ENCODE peak calls at places on chromosome 22, in eight cellular contexts. G is foreskin fibroblast; W is CD4-positive, alpha-beta T cell; P is PC-9; Z is dorsolateral prefrontal cortex; U is RWPE1; C is AG04450; X is WTC11. R is an unnamed sample.

GRCh38 chr22:39936523-39937145 is 23.6 kb upstream of the TMA7B start:
- DNase-seq in X (no peak), C (no peak), Z (no peak), G (no peak), W (no peak), P (no peak), U (no peak), R (peak; percentile 19)

GRCh38 chr22:34587357-34588356 is 478.3 kb upstream of the ISX start:
- DNase-seq in U (no peak), W (no peak), G (no peak), P (peak; percentile 14), X (no peak), Z (no peak), C (no peak), R (no peak)

GRCh38 chr22:35561796-35562526 is 21.3 kb downstream of the RASD2 start:
- DNase-seq in X (peak; percentile 43), C (peak; percentile 38), W (no peak), P (peak; percentile 55), U (peak; percentile 59), G (peak; percentile 12), Z (no peak), R (peak; percentile 44)

GRCh38 chr22:35910013-35910860 is 118.4 kb downstream of the RBFOX2 start:
- DNase-seq in U (no peak), W (no peak), X (no peak), P (no peak), G (no peak), C (no peak), Z (no peak), R (no peak)

GRCh38 chr22:24505337-24505736 is 10.2 kb downstream of the UPB1 start:
- DNase-seq in X (no peak), P (no peak), W (no peak), U (no peak), Z (no peak), C (no peak), G (no peak), R (no peak)

GRCh38 chr22:24323233-24323632 is 52.6 kb downstream of the SPECC1L start:
- DNase-seq in Z (no peak), U (no peak), W (no peak), X (no peak), P (no peak), C (no peak), G (no peak), R (no peak)

GRCh38 chr22:47154621-47155081 is 392.2 kb downstream of the TBC1D22A start:
- DNase-seq in G (peak; percentile 59), Z (peak; percentile 67), C (peak; percentile 38), P (no peak), X (no peak), U (peak; percentile 30), W (no peak), R (no peak)

GRCh38 chr22:41772645-41773044 is 27.8 kb upstream of the CCDC134 start:
- DNase-seq in X (no peak), U (peak; percentile 56), P (peak; percentile 26), G (no peak), W (no peak), Z (no peak), C (no peak), R (no peak)

GRCh38 chr22:37225481-37225880 is 13.2 kb upstream of the SSTR3 start:
- DNase-seq in G (no peak), P (no peak), W (no peak), C (no peak), X (no peak), Z (no peak), U (no peak), R (peak; percentile 55)

GRCh38 chr22:34055525-34056200 is 135.4 kb upstream of the LARGE1 start:
- DNase-seq in U (no peak), G (no peak), P (no peak), X (peak; percentile 70), Z (no peak), W (no peak), C (no peak), R (peak; percentile 8)

GRCh38 chr22:46596819-46597218 is 23.4 kb upstream of the GRAMD4 start:
- DNase-seq in P (peak; percentile 89), W (no peak), C (no peak), G (no peak), Z (no peak), U (peak; percentile 74), X (peak; percentile 49), R (no peak)

GRCh38 chr22:30423296-30423958 is 2.1 kb upstream of the MTFP1 start:
- DNase-seq in W (no peak), Z (peak; percentile 58), C (no peak), P (no peak), G (no peak), U (peak; percentile 34), X (peak; percentile 76), R (peak; percentile 80)
- TF ChIP-seq CTCF in W (no peak), Z (no peak), C (peak; percentile 17), P (no peak), G (no peak), U (no peak), X (no peak), R (no peak)

DNA sequence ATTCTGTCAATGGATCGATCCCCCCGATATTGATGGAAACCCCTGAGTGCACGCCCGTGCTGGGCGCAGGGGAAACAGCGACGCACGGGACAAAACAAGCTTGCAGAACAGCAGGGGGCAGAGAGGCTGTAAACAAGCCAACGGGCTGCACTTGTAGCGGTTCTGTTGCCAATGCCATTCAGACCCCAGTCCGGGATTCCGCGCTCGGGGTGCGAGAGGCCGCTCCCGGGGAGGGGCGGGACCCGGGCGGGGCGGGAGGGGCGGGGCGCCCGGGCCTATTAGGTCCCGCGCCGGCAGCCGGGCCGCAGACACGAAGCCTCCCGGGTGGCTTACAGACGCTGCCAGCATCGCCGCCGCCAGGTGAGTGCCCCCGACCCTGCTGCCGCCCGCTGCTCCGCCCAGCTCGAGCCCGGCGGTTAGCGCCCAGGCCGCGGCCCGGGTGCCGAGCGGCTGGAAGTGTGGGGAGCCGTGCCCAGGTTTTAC is at the start of gene BIK:
- DNase-seq in U (peak; percentile 19), W (peak; percentile 54), C (no peak), Z (no peak), P (peak; percentile 28), X (peak; percentile 74), G (no peak), R (peak; percentile 44)
- TF ChIP-seq CTCF in U (no peak), W (peak; percentile 26), C (peak; percentile 37), Z (no peak), P (peak; percentile 22), X (no peak), G (peak; percentile 12), R (no peak)

DNA sequence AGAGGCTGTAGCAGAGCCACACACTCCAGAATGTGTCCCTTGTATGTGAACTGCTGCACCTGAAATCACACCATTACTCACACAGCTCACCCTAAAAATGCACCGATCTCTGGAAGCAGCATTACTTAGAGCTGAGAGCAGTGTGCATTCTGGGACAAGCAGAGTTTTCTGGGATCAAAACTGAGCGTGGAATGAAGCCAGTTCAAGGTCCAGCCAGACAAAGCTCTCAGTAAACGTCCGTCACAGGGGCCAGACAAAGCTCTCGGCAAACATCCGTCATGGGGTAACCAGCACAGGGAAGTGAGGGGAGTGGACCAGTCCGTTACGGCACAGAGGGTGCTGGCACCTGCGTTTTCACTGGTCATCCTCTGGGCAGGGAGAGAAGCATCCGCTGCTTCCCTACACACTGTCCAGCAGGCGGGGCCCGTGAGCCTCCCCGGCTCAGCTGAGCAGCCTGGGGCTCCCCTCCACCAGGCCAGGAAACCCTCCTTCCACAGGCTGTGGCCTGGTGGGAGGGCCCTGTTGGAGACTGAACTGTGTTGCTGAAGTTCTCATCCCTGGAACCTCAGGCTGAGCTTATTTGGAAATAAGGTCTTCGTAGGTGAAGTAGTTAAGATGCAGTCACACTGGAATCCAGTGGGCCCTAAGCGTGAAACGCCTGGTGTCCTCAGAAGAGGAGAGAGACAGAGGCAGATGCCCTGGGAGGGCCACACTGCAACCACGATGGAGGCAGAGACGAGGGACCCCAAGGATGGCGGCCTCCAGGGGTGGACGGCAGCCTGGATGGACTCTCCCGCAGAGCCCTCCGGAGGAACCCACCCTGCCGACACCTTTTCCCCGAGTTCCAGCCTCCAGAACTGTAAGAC is 883.9 kb downstream of the BRD1 start:
- DNase-seq in C (no peak), U (no peak), W (peak; percentile 21), Z (peak; percentile 60), X (peak; percentile 38), G (no peak), P (peak; percentile 11), R (peak; percentile 17)
- TF ChIP-seq CTCF in C (no peak), U (no peak), W (no peak), Z (peak; percentile 72), X (no peak), G (no peak), P (peak; percentile 75), R (peak; percentile 21)

DNA sequence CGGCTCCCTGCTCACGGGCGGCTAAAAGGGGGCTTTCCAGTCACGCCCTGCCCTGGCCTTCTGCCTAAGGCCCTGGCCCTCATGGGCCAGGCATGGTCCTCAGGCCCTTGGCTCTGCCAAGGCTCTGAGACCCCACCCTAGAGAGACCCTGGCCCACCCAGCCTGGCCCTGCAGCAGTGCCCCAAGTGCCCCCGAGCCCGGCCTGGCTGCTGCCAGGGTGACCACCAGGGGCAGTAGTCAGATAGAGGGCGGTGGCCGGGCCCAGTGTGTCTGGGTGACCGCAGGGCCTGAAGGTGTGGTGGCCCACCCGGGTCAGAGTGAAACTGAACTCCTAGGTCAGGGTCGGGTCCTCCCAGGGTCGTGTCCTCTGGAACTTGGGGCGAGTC is 29.4 kb upstream of the CCDC188 start:
- DNase-seq in W (no peak), U (no peak), X (peak; percentile 44), C (no peak), P (no peak), G (no peak), Z (no peak), R (no peak)
- TF ChIP-seq CTCF in W (no peak), U (no peak), X (peak; percentile 21), C (peak; percentile 14), P (peak; percentile 37), G (peak; percentile 32), Z (no peak), R (no peak)

GRCh38 chr22:28397324-28397723 is 282.3 kb downstream of the TTC28 start:
- DNase-seq in G (no peak), W (no peak), Z (no peak), C (no peak), P (no peak), X (no peak), U (no peak), R (no peak)
- TF ChIP-seq CTCF in G (no peak), W (no peak), Z (no peak), C (no peak), P (no peak), X (no peak), U (no peak), R (no peak)

DNA sequence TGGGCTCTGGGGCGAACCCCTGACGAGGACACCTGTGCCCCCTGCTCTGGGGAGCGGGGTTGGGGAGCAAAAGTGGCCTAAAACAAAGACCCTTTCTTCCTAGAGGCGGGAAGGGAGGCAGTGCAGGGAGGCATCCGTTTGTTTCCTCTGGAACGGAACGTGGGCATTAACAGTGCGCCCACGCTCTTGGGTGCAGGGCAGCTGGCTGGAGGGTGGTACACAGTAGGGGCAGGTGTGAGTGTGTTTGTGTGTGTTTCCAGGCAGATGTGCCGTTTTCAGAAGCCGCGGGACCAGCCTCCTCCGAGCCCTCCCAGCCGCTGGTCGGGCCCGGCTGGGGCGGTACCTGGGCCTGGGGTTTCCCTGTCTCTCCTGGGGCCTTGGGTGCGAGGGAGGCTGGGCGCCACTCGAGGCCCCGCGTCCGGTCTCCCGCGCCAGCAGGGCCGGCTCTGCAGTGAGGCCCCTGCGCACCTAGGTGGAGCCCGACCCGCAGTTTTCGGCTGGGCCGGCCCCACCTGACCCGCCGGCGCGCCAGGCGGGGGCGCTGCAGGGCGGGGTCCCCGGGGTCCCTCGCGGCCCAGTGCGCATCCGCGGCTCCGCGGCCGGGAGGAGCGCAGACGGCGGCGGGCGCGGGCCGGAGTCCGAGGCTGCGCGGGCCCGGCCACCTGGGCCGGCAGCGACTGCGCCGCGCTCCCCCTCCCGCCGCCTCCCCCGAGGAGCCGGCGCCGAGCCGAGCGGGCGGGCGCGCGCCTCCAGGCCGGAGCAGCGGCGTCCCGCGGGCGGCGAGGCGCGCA is 1252.7 kb downstream of the BRD1 start:
- DNase-seq in P (no peak), U (no peak), G (no peak), X (peak; percentile 79), Z (no peak), W (no peak), C (no peak), R (peak; percentile 50)
- TF ChIP-seq CTCF in P (no peak), U (no peak), G (no peak), X (peak; percentile 35), Z (peak; percentile 63), W (no peak), C (no peak), R (peak; percentile 46)